ENCODE peak calls at places on chromosomes 5 and 9, in nine cellular contexts. W, Z, C, G, X, Q, K, O and J are unnamed samples.

GRCh38 chr5:35853652-35854051 is 3.0 kb upstream of the IL7R start:
- DNase-seq in W (no peak), G (no peak), K (no peak), Z (peak; percentile 55), O (no peak), C (no peak), Q (no peak), X (no peak), J (no peak)

GRCh38 chr9:92767078-92768054 is 2.7 kb upstream of the BICD2 start:
- DNase-seq in K (no peak), O (peak; percentile 55), W (no peak), X (no peak), G (no peak), Q (no peak), C (peak; percentile 22), Z (no peak), J (no peak)

GRCh38 chr5:170748986-170749385 is 34.5 kb upstream of the GABRP start:
- DNase-seq in G (no peak), O (no peak), Z (no peak), Q (no peak), K (no peak), X (no peak), W (no peak), C (no peak), J (no peak)

GRCh38 chr5:75412111-75412990 is 75.3 kb downstream of the HMGCR start:
- DNase-seq in Z (no peak), Q (no peak), W (no peak), K (no peak), C (peak; percentile 16), G (no peak), X (peak; percentile 69), O (no peak), J (no peak)

GRCh38 chr5:40694433-40694832 is 14.7 kb downstream of the PTGER4 start:
- DNase-seq in X (no peak), G (no peak), C (no peak), K (no peak), O (no peak), Q (no peak), W (no peak), Z (no peak), J (no peak)

GRCh38 chr5:168951341-168951740 is 349.6 kb downstream of the SLIT3 start:
- DNase-seq in O (no peak), Z (no peak), C (peak; percentile 63), Q (peak; percentile 28), X (peak; percentile 90), W (no peak), K (no peak), G (no peak), J (no peak)

GRCh38 chr5:122102825-122103224 is 24.8 kb upstream of the LOX start:
- DNase-seq in W (no peak), K (no peak), Z (no peak), O (no peak), C (peak; percentile 75), X (peak; percentile 78), G (no peak), Q (no peak), J (no peak)

GRCh38 chr5:89851911-89852310 is 557.6 kb downstream of the CETN3 start:
- DNase-seq in Z (no peak), O (no peak), X (no peak), K (no peak), Q (no peak), C (no peak), W (no peak), G (no peak), J (no peak)

GRCh38 chr5:122434547-122434946 is 122.5 kb downstream of the SNCAIP start:
- DNase-seq in Z (no peak), Q (no peak), W (no peak), C (no peak), G (no peak), X (no peak), O (no peak), K (no peak), J (no peak)

GRCh38 chr5:172443441-172444109 is 10.8 kb downstream of the SH3PXD2B start:
- DNase-seq in K (peak; percentile 95), X (peak; percentile 83), G (peak; percentile 94), Q (peak; percentile 93), O (peak; percentile 59), Z (peak; percentile 77), W (no peak), C (peak; percentile 97), J (peak; percentile 63)

GRCh38 chr9:81665514-81665838 is 23.9 kb downstream of the TLE1 start:
- DNase-seq in Z (no peak), Q (no peak), G (no peak), K (no peak), O (no peak), X (peak; percentile 11), C (no peak), W (no peak), J (no peak)

GRCh38 chr9:88572684-88573083 is 37.7 kb downstream of the NXNL2 start:
- DNase-seq in G (no peak), Z (no peak), C (no peak), K (no peak), Q (no peak), X (no peak), O (no peak), W (no peak), J (no peak)

GRCh38 chr5:179878222-179879002 is 19.8 kb upstream of the MRNIP start:
- DNase-seq in O (no peak), Z (no peak), W (no peak), X (no peak), G (no peak), K (no peak), C (peak; percentile 26), Q (no peak), J (no peak)

GRCh38 chr5:179873711-179874110 is 15.1 kb upstream of the MRNIP start:
- DNase-seq in Q (no peak), K (no peak), X (no peak), Z (no peak), C (no peak), O (no peak), W (no peak), G (no peak), J (no peak)

GRCh38 chr5:179874536-179875292 is 16.1 kb upstream of the MRNIP start:
- DNase-seq in O (no peak), Q (no peak), G (no peak), W (no peak), K (no peak), C (no peak), X (no peak), Z (no peak), J (no peak)

GRCh38 chr5:179874136-179874535 is 15.5 kb upstream of the MRNIP start:
- DNase-seq in K (no peak), W (no peak), G (no peak), O (no peak), Z (no peak), X (no peak), C (no peak), Q (no peak), J (no peak)

DNA sequence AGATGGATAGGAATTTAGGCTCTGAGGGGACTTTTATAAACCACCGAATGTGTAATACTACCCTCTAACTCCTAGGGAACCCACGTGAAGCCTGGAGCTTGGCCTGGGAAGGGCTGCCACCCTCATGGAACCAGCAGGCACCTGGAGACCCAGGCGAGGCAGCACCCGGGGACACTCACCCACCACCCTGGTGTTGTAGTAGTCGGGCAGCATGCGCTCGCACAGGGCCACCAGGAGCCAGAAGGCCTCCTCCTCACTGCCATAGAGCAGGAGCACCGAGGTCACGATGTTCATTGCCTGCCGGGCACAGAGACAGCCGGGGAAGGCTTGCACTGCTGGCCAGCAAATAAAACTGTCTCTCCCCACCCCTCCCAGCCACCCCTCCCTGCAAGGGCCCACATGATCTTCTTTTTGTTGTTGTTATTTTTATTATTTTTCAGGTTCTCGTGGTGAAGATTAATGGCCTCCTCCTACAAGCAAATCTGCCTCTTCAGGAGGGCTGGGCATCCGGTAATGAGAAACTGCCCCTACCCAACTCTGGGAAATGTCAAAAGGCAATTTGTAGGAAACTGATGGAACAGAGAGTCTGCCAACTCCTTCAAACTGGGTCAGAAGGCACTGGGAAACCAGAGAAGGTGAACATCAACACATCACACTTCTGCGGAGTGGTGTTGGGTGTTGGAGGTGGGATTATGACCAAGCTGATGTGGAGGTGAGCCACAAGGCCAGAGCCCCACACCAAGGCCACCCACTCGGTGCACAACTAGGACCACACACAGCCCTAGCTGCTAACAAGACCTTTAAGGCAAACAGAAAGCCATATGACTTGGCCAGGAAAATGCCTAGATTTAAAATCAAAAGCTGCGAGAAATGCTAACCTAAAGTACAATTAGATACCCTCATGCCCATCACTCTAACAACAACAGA is 17.4 kb upstream of the MRNIP start:
- DNase-seq in W (no peak), X (no peak), K (no peak), C (no peak), Q (no peak), G (no peak), O (no peak), Z (no peak), J (no peak)
- H3K36me3 ChIP-seq in W (peaks cover 92% of the 10 kb centered on the region), X (peaks cover 79% of the 10 kb centered on the region), K (no peaks in the 10 kb centered on the region), C (peaks cover 21% of the 10 kb centered on the region), Q (no peaks in the 10 kb centered on the region), G (peaks cover 88% of the 10 kb centered on the region), O (peaks cover 29% of the 10 kb centered on the region), Z (peaks cover 8% of the 10 kb centered on the region), J (peaks cover 63% of the 10 kb centered on the region)

GRCh38 chr9:121269030-121269887 is 1.3 kb downstream of the GSN start:
- DNase-seq in G (no peak), C (peak; percentile 61), K (peak; percentile 28), W (no peak), Z (peak; percentile 70), O (peak; percentile 83), X (peak; percentile 70), Q (peak; percentile 46), J (peak; percentile 61)
- H3K4me1 ChIP-seq in G (peaks cover 75% of the 10 kb centered on the region), C (peaks cover 42% of the 10 kb centered on the region), K (peaks cover 31% of the 10 kb centered on the region), W (peaks cover 28% of the 10 kb centered on the region), Z (peaks cover 42% of the 10 kb centered on the region), O (peaks cover 5% of the 10 kb centered on the region), X (peaks cover 56% of the 10 kb centered on the region), Q (peaks cover 36% of the 10 kb centered on the region), J (peaks cover 40% of the 10 kb centered on the region)

GRCh38 chr9:16985559-16986348 is 115.3 kb upstream of the BNC2 start:
- DNase-seq in K (peak; percentile 25), X (peak; percentile 83), Z (no peak), Q (peak; percentile 16), C (peak; percentile 90), W (no peak), O (no peak), G (no peak), J (no peak)
- H3K4me3 ChIP-seq in K (no peak overlapping the region), X (no peak overlapping the region), Z (no peak overlapping the region), Q (no peak overlapping the region), C (peak overlapping the region; percentile 10), W (no peak overlapping the region), O (no peak overlapping the region), G (no peak overlapping the region), J (no peak overlapping the region)

GRCh38 chr5:148830220-148830619 is 3.8 kb downstream of the ADRB2 start:
- DNase-seq in K (peak; percentile 40), Z (no peak), G (no peak), W (no peak), O (no peak), X (no peak), Q (no peak), C (no peak), J (no peak)

GRCh38 chr5:148829734-148830133 is 3.3 kb downstream of the ADRB2 start:
- DNase-seq in X (no peak), C (no peak), O (no peak), K (peak; percentile 40), G (no peak), Q (no peak), W (no peak), Z (no peak), J (no peak)

GRCh38 chr5:148833925-148834324 is 7.5 kb downstream of the ADRB2 start:
- DNase-seq in G (no peak), Q (no peak), W (no peak), C (no peak), K (no peak), O (no peak), Z (no peak), X (no peak), J (no peak)

GRCh38 chr5:148833122-148833521 is 6.7 kb downstream of the ADRB2 start:
- DNase-seq in O (no peak), Q (no peak), K (no peak), G (no peak), Z (no peak), C (no peak), W (no peak), X (no peak), J (no peak)

GRCh38 chr5:148831590-148832565 is 5.5 kb downstream of the ADRB2 start:
- DNase-seq in O (no peak), W (no peak), K (peak; percentile 60), Z (no peak), G (no peak), C (no peak), X (no peak), Q (no peak), J (no peak)
- H3K36me3 ChIP-seq in O (no peaks in the 10 kb centered on the region), W (no peaks in the 10 kb centered on the region), K (no peaks in the 10 kb centered on the region), Z (no peaks in the 10 kb centered on the region), G (peaks cover 7% of the 10 kb centered on the region), C (no peaks in the 10 kb centered on the region), X (no peaks in the 10 kb centered on the region), Q (no peaks in the 10 kb centered on the region), J (no peaks in the 10 kb centered on the region)